ENCODE peak calls at places on chromosomes 16 and 17, in four cellular contexts. One of them, this sample, is unnamed.

GRCh38 chr17:72580321-72581127 is 459.7 kb downstream of the SOX9 start:
- DNase-seq in lung: peak
- DNase-seq in BJ: no peak
- DNase-seq in progenitor cell of endocrine pancreas: no peak
- DNase-seq in this sample: no peak

GRCh38 chr16:30418350-30419181 is 11.2 kb downstream of the ZNF771 start:
- DNase-seq in lung: no peak
- DNase-seq in BJ: no peak
- DNase-seq in progenitor cell of endocrine pancreas: no peak
- DNase-seq in this sample: no peak

GRCh38 chr17:21303441-21304065 is 19.0 kb downstream of the MAP2K3 start:
- DNase-seq in lung: no peak
- DNase-seq in BJ: no peak
- DNase-seq in progenitor cell of endocrine pancreas: no peak
- DNase-seq in this sample: no peak

GRCh38 chr17:48597775-48598631 is 4.4 kb upstream of the HOXB5 start:
- DNase-seq in lung: peak
- DNase-seq in BJ: no peak
- DNase-seq in progenitor cell of endocrine pancreas: no peak
- DNase-seq in this sample: no peak

GRCh38 chr16:30406911-30407793 is at the start of gene ZNF771:
- DNase-seq in lung: peak
- DNase-seq in BJ: peak
- DNase-seq in progenitor cell of endocrine pancreas: peak
- DNase-seq in this sample: peak

GRCh38 chr17:82678265-82678891 is 20.1 kb downstream of the RAB40B start:
- DNase-seq in lung: no peak
- DNase-seq in BJ: no peak
- DNase-seq in progenitor cell of endocrine pancreas: no peak
- DNase-seq in this sample: no peak

GRCh38 chr16:79632289-79632688 is 31.8 kb upstream of the MAF start:
- DNase-seq in lung: no peak
- DNase-seq in BJ: no peak
- DNase-seq in progenitor cell of endocrine pancreas: no peak
- DNase-seq in this sample: no peak

GRCh38 chr16:53041196-53041977 is 11.3 kb downstream of the CHD9NB start:
- DNase-seq in lung: no peak
- DNase-seq in BJ: no peak
- DNase-seq in progenitor cell of endocrine pancreas: no peak
- DNase-seq in this sample: peak

GRCh38 chr17:50345443-50346312 is at the start of gene XYLT2:
- DNase-seq in lung: peak
- DNase-seq in BJ: no peak
- DNase-seq in progenitor cell of endocrine pancreas: peak
- DNase-seq in this sample: peak

GRCh38 chr16:83769397-83770008 is 38.3 kb upstream of the HSBP1 start:
- DNase-seq in lung: no peak
- DNase-seq in BJ: no peak
- DNase-seq in progenitor cell of endocrine pancreas: no peak
- DNase-seq in this sample: no peak

GRCh38 chr17:63774141-63774981 is at the start of gene DDX42:
- DNase-seq in lung: peak
- DNase-seq in BJ: no peak
- DNase-seq in progenitor cell of endocrine pancreas: peak
- DNase-seq in this sample: peak

GRCh38 chr16:67200491-67200890 is 1.6 kb downstream of the ELMO3 start:
- DNase-seq in lung: no peak
- DNase-seq in BJ: no peak
- DNase-seq in progenitor cell of endocrine pancreas: no peak
- DNase-seq in this sample: no peak

GRCh38 chr16:1152651-1153259 is at the start of gene CACNA1H:
- DNase-seq in lung: no peak
- DNase-seq in BJ: no peak
- DNase-seq in progenitor cell of endocrine pancreas: peak
- DNase-seq in this sample: peak
- TF ChIP-seq CTCF in lung: no peak
- TF ChIP-seq CTCF in BJ: peak
- TF ChIP-seq CTCF in progenitor cell of endocrine pancreas: peak
- TF ChIP-seq CTCF in this sample: peak

GRCh38 chr16:11472851-11473250 is 113.9 kb downstream of the LITAF start:
- DNase-seq in lung: no peak
- DNase-seq in BJ: no peak
- DNase-seq in progenitor cell of endocrine pancreas: no peak
- DNase-seq in this sample: no peak

GRCh38 chr16:11471548-11471947 is 115.2 kb downstream of the LITAF start:
- DNase-seq in lung: no peak
- DNase-seq in BJ: no peak
- DNase-seq in progenitor cell of endocrine pancreas: no peak
- DNase-seq in this sample: no peak

GRCh38 chr16:11473728-11474127 is 113.0 kb downstream of the LITAF start:
- DNase-seq in lung: no peak
- DNase-seq in BJ: no peak
- DNase-seq in progenitor cell of endocrine pancreas: no peak
- DNase-seq in this sample: no peak

GRCh38 chr16:11470676-11471415 is 115.9 kb downstream of the LITAF start:
- DNase-seq in lung: no peak
- DNase-seq in BJ: no peak
- DNase-seq in progenitor cell of endocrine pancreas: no peak
- DNase-seq in this sample: no peak

DNA sequence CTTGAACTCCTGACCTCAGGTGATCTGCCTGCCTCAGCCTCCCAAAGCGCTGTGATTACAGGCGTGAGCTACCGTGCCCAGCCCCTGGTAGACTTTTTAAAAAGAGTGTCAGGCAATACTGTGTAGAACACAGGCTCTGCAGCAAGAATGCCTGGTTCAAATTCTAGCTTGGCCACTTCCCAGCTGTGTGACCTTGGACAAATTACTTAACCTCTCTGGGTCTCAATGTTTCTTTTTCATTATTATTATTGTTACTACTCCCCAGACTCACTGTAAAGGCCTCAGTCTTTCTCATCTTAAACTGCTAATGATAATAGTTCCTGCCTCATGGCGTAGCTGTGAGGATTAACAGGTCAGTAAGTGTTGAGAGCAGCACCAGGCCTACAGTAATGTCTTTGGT is 114.3 kb downstream of the LITAF start:
- DNase-seq in lung: no peak
- DNase-seq in BJ: no peak
- DNase-seq in progenitor cell of endocrine pancreas: no peak
- DNase-seq in this sample: no peak
- TF ChIP-seq CTCF in lung: no peak
- TF ChIP-seq CTCF in BJ: no peak
- TF ChIP-seq CTCF in progenitor cell of endocrine pancreas: no peak
- TF ChIP-seq CTCF in this sample: no peak

DNA sequence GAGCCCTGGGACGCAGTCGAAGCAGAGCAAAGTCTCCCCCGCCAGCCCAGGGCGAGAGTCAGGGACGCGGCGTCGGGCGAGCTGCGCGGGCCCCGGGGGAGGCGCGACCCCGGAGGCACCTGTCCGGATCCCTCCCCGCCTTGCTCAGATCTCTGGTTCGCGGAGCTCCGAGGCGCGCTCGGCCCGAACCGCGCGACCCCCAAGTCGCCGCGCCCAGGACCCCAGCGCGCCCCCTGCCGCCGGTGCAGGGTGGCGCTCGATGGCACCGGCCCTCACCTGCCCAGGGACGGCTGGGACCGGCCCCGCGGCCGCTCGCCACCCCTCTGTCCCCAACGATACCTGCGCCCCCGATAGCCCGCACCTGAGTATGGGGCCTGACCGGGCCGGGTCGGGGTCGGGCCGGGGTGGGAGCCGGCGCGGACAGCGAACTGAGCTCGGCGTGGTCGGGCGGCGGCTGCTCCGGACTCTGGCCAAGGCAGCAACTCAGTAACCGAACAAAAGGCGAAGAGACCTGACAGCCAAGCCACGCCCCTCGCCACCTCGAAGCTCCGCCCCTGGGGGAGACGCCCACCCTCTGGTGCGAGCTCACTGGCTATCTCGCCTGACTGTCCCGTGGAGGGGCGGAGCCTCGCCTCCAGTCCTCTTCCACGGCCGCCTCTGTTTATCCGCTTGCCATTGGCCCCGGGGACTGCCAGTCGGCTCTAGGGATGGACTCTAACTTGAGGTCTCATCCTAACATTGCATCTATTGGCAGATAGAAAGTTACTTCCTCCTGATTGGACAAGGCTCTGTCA is at the start of gene JUP:
- DNase-seq in lung: peak
- DNase-seq in BJ: peak
- DNase-seq in progenitor cell of endocrine pancreas: peak
- DNase-seq in this sample: peak
- TF ChIP-seq CTCF in lung: peak
- TF ChIP-seq CTCF in BJ: no peak
- TF ChIP-seq CTCF in progenitor cell of endocrine pancreas: peak
- TF ChIP-seq CTCF in this sample: peak

GRCh38 chr17:43907425-43907981 is at the start of gene MPP2:
- DNase-seq in lung: peak
- DNase-seq in BJ: no peak
- DNase-seq in progenitor cell of endocrine pancreas: peak
- DNase-seq in this sample: peak
- TF ChIP-seq CTCF in lung: no peak
- TF ChIP-seq CTCF in BJ: peak
- TF ChIP-seq CTCF in progenitor cell of endocrine pancreas: peak
- TF ChIP-seq CTCF in this sample: no peak

GRCh38 chr17:19005789-19006430 is 1.3 kb upstream of the FAM83G start:
- DNase-seq in lung: no peak
- DNase-seq in BJ: no peak
- DNase-seq in progenitor cell of endocrine pancreas: no peak
- DNase-seq in this sample: no peak
- TF ChIP-seq CTCF in lung: no peak
- TF ChIP-seq CTCF in BJ: no peak
- TF ChIP-seq CTCF in progenitor cell of endocrine pancreas: no peak
- TF ChIP-seq CTCF in this sample: no peak

GRCh38 chr16:72664480-72665408 is 383.2 kb downstream of the ZFHX3 start:
- DNase-seq in lung: peak
- DNase-seq in BJ: peak
- DNase-seq in progenitor cell of endocrine pancreas: peak
- DNase-seq in this sample: peak
- TF ChIP-seq CTCF in lung: no peak
- TF ChIP-seq CTCF in BJ: peak
- TF ChIP-seq CTCF in progenitor cell of endocrine pancreas: no peak
- TF ChIP-seq CTCF in this sample: no peak

GRCh38 chr17:42673885-42674754 is 2.7 kb downstream of the PLEKHH3 start:
- DNase-seq in lung: peak
- DNase-seq in BJ: no peak
- DNase-seq in progenitor cell of endocrine pancreas: no peak
- DNase-seq in this sample: peak
- TF ChIP-seq CTCF in lung: no peak
- TF ChIP-seq CTCF in BJ: peak
- TF ChIP-seq CTCF in progenitor cell of endocrine pancreas: peak
- TF ChIP-seq CTCF in this sample: peak

DNA sequence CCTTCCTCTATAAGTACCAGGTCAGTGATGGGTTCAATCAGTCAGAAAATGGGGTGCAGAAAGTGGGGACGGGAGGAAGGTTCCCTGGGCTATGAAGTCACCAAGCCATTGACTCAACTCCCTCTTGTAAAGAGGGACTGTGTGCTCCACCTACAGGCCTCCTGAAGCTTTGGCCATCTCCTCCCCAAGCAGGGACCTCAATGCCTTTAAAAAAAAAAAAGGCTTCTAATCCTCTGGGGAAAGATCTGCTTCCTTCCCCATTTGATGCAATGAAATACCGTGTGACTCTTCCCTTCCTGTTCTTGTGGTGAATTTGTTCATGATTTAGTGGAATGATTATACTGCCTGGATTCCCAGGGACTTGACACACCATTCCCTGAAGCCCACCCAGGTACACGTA is 30.8 kb downstream of the VWA3A start:
- DNase-seq in lung: no peak
- DNase-seq in BJ: no peak
- DNase-seq in progenitor cell of endocrine pancreas: no peak
- DNase-seq in this sample: no peak
- TF ChIP-seq CTCF in lung: no peak
- TF ChIP-seq CTCF in BJ: no peak
- TF ChIP-seq CTCF in progenitor cell of endocrine pancreas: no peak
- TF ChIP-seq CTCF in this sample: no peak

GRCh38 chr16:81401035-81401950 is 43.3 kb upstream of the CMIP start:
- DNase-seq in lung: no peak
- DNase-seq in BJ: peak
- DNase-seq in progenitor cell of endocrine pancreas: no peak
- DNase-seq in this sample: no peak
- TF ChIP-seq CTCF in lung: no peak
- TF ChIP-seq CTCF in BJ: no peak
- TF ChIP-seq CTCF in progenitor cell of endocrine pancreas: no peak
- TF ChIP-seq CTCF in this sample: no peak

This sample was measured in endothelial cell.